ENCODE peak calls at places on chromosome 11, in five cellular contexts. L is psoas muscle, N is coronary artery, B is heart right ventricle, Y is IMR-90. W is an unnamed sample.

GRCh38 chr11:131537729-131538128 is 167.3 kb downstream of the NTM start:
- DNase-seq in N (no peak), Y (no peak), B (no peak), L (no peak), W (no peak)

GRCh38 chr11:19232910-19233503 is 7.7 kb downstream of the E2F8 start:
- DNase-seq in L (no peak), B (no peak), N (no peak), Y (peak), W (no peak)

GRCh38 chr11:126791991-126792390 is 208.6 kb downstream of the KIRREL3 start:
- DNase-seq in B (no peak), Y (peak), N (no peak), L (no peak), W (no peak)

GRCh38 chr11:95994340-95994728 is 70.4 kb upstream of the MTMR2 start:
- DNase-seq in N (no peak), B (no peak), L (no peak), Y (no peak), W (no peak)

GRCh38 chr11:44776840-44777536 is 50.2 kb downstream of the TSPAN18 start:
- DNase-seq in B (no peak), N (no peak), L (no peak), Y (no peak), W (no peak)

GRCh38 chr11:57310630-57311086 is 14.1 kb downstream of the TNKS1BP1 start:
- DNase-seq in Y (peak), N (no peak), B (no peak), L (no peak), W (no peak)

GRCh38 chr11:76672431-76673163 is 2.0 kb upstream of the LRRC32 start:
- DNase-seq in L (peak), N (no peak), Y (no peak), B (no peak), W (no peak)

GRCh38 chr11:108562746-108563581 is 30.6 kb downstream of the EXPH5 start:
- DNase-seq in B (no peak), L (no peak), Y (no peak), N (no peak), W (no peak)

GRCh38 chr11:61811831-61812230 is 5.0 kb downstream of the FADS1 start:
- DNase-seq in N (no peak), B (no peak), L (no peak), Y (no peak), W (no peak)

GRCh38 chr11:34904421-34904950 is 11.7 kb downstream of the APIP start:
- DNase-seq in L (no peak), Y (no peak), N (no peak), B (no peak), W (no peak)

GRCh38 chr11:126491092-126491491 is 135.6 kb downstream of the ST3GAL4 start:
- DNase-seq in L (peak), B (no peak), N (no peak), Y (no peak), W (no peak)

GRCh38 chr11:44088377-44088776 is 7.1 kb upstream of the EXT2 start:
- DNase-seq in Y (no peak), B (no peak), L (no peak), N (no peak), W (no peak)

GRCh38 chr11:79082280-79082679 is 358.6 kb downstream of the TENM4 start:
- DNase-seq in Y (no peak), L (no peak), B (no peak), N (no peak), W (no peak)

GRCh38 chr11:6251120-6251733 is 8.4 kb upstream of the CCKBR start:
- DNase-seq in L (peak), Y (peak), B (peak), N (peak), W (no peak)

DNA sequence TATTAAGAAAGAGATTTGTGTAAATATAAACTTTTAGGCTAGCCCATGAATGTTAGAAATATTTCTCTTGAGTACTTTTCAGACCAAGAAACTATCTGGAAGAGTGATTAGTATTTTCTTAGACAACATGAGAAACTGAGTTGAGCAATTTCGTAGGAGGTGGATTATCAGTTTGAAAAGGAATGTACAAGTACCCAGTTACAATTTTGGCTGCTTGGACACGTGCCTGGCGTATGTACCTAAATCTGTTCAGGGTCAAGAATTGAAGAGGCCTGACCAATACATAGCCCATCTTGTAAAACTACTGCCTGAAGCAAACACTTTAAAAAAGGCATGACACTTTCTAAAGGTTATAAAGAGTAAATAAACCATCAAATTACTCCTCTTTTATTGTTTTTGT is 71.1 kb downstream of the CCDC73 start:
- DNase-seq in Y (no peak), B (no peak), N (no peak), L (no peak), W (no peak)
- H3K27ac ChIP-seq in Y (no peak), B (no peak), N (no peak), L (no peak), W (no peak)

GRCh38 chr11:69167130-69167915 is 11.6 kb downstream of the SMIM38 start:
- DNase-seq in B (no peak), N (no peak), Y (no peak), L (no peak), W (no peak)
- H3K4me3 ChIP-seq in B (no peak), N (no peak), Y (no peak), L (no peak), W (peak)

GRCh38 chr11:102886999-102887398 is 12.2 kb upstream of the MMP12 start:
- DNase-seq in L (no peak), Y (no peak), B (no peak), N (no peak), W (no peak)
- H3K27ac ChIP-seq in L (no peak), Y (no peak), B (no peak), N (no peak), W (no peak)

GRCh38 chr11:47400813-47401279 is 7.5 kb upstream of the SLC39A13 start:
- DNase-seq in L (peak), Y (no peak), N (no peak), B (no peak), W (no peak)
- H3K4me3 ChIP-seq in L (peak), Y (no peak), N (peak), B (no peak), W (peak)

GRCh38 chr11:93685196-93685595 is 23.7 kb downstream of the CEP295 start:
- DNase-seq in L (no peak), N (no peak), B (no peak), Y (no peak), W (no peak)
- H3K27ac ChIP-seq in L (no peak), N (peak), B (no peak), Y (no peak), W (no peak)

DNA sequence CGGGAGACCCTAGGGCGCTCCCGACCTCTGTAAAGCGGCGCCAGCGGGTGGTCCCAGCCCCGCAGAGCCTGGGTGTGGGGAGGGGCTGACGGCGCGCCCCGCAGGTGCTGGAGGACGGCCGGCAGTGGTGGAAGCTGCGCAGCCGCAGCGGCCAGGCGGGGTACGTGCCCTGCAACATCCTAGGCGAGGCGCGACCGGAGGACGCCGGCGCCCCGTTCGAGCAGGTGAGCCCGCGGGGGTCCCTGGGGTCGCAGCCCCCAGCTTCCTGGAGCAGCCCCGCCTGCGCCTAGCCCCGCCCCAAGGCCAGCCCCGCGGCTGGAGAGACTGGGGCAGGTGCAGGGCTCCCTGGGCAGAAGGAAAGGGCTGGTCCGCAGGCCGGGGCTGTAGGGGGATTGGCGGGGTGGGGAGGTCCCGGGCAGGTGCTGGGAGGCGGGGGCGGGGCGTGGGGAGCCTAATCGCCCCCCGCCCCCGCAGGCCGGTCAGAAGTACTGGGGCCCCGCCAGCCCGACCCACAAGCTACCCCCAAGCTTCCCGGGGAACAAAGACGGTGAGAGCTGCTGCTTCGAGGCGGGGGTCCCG is 19.7 kb downstream of the EPS8L2 start:
- DNase-seq in N (no peak), L (no peak), B (no peak), Y (no peak), W (no peak)
- H3K4me3 ChIP-seq in N (peak), L (peak), B (no peak), Y (no peak), W (peak)

GRCh38 chr11:69078508-69078907 is 29.8 kb downstream of the TPCN2 start:
- DNase-seq in L (no peak), Y (no peak), B (no peak), N (no peak), W (no peak)

GRCh38 chr11:69081180-69081579 is 32.4 kb downstream of the TPCN2 start:
- DNase-seq in B (no peak), N (no peak), Y (no peak), L (no peak), W (no peak)

GRCh38 chr11:69079891-69080290 is 31.2 kb downstream of the TPCN2 start:
- DNase-seq in B (no peak), N (no peak), L (no peak), Y (no peak), W (no peak)

GRCh38 chr11:69078930-69079607 is 30.3 kb downstream of the TPCN2 start:
- DNase-seq in B (no peak), Y (no peak), L (no peak), N (no peak), W (no peak)

DNA sequence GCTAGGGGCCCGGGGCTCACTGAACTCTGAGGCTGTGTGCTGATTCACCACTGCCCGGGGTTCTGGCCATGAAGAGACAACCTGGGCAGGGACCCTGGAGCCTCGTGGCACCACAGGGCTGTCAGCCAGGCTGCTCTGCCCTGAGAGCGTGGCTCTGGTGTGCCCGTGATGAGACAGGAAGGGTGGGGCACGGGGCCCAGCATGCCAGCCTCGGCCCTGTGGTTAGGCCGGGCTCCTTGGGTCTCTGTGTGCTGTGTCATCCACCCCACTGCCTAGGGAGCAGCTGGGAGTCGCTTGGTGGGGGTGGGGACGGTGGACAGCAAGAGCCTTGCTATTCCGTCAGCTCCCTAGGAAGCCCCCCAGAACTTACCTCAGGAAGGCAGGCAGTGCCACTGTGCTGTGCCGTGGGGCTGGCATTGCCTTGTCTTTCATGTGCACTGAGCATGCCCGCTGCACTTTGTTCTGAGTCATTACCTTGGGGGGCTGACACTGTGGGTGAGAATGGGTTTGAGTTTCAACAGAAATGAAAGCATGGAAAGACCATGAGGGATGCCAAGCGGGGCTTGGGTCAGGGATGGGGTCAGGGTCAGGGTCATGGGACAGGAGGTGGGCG is 31.7 kb downstream of the TPCN2 start:
- DNase-seq in B (no peak), N (no peak), L (no peak), Y (peak), W (no peak)
- H3K27ac ChIP-seq in B (no peak), N (peak), L (no peak), Y (no peak), W (no peak)

GRCh38 chr11:14713518-14714244 is 70.1 kb downstream of the PDE3B start:
- DNase-seq in Y (no peak), B (no peak), N (no peak), L (no peak), W (no peak)
- H3K4me3 ChIP-seq in Y (no peak), B (no peak), N (no peak), L (no peak), W (no peak)

GRCh38 chr11:20474176-20474950 is 86.8 kb downstream of the PRMT3 start:
- DNase-seq in B (peak), L (peak), Y (no peak), N (no peak), W (no peak)
- H3K27ac ChIP-seq in B (no peak), L (no peak), Y (no peak), N (peak), W (no peak)

GRCh38 chr11:62858201-62858600 is 18.8 kb upstream of the WDR74 start:
- DNase-seq in Y (no peak), B (no peak), N (no peak), L (no peak), W (no peak)
- H3K4me3 ChIP-seq in Y (no peak), B (no peak), N (no peak), L (no peak), W (no peak)